ENCODE peak calls at places on chromosomes 16 and 17, in four cellular contexts. One of them, this sample, is unnamed.

GRCh38 chr16:89795676-89796075 is 20.8 kb downstream of the FANCA start:
- DNase-seq in activated T-helper 9 cell treated with anti-CD3 and anti-CD28 coated beads, Interleukin-2, amount 50 U/mL, for 16 hours: no peak
- DNase-seq in neural progenitor cell: no peak
- DNase-seq in posterior vena cava: no peak
- DNase-seq in this sample: no peak

GRCh38 chr17:31096106-31096436 is 1.3 kb downstream of the NF1 start:
- DNase-seq in activated T-helper 9 cell treated with anti-CD3 and anti-CD28 coated beads, Interleukin-2, amount 50 U/mL, for 16 hours: no peak
- DNase-seq in neural progenitor cell: no peak
- DNase-seq in posterior vena cava: no peak
- DNase-seq in this sample: no peak

GRCh38 chr17:57697891-57698708 is 47.0 kb downstream of the CCDC182 start:
- DNase-seq in activated T-helper 9 cell treated with anti-CD3 and anti-CD28 coated beads, Interleukin-2, amount 50 U/mL, for 16 hours: peak
- DNase-seq in neural progenitor cell: peak
- DNase-seq in posterior vena cava: no peak
- DNase-seq in this sample: no peak

GRCh38 chr16:67571981-67572431 is 9.7 kb downstream of the CTCF start:
- DNase-seq in activated T-helper 9 cell treated with anti-CD3 and anti-CD28 coated beads, Interleukin-2, amount 50 U/mL, for 16 hours: no peak
- DNase-seq in neural progenitor cell: no peak
- DNase-seq in posterior vena cava: no peak
- DNase-seq in this sample: no peak

GRCh38 chr17:50206604-50207293 is 5.3 kb upstream of the COL1A1 start:
- DNase-seq in activated T-helper 9 cell treated with anti-CD3 and anti-CD28 coated beads, Interleukin-2, amount 50 U/mL, for 16 hours: no peak
- DNase-seq in neural progenitor cell: peak
- DNase-seq in posterior vena cava: peak
- DNase-seq in this sample: no peak

GRCh38 chr17:3772764-3773163 is 28.2 kb downstream of the ITGAE start:
- DNase-seq in activated T-helper 9 cell treated with anti-CD3 and anti-CD28 coated beads, Interleukin-2, amount 50 U/mL, for 16 hours: no peak
- DNase-seq in neural progenitor cell: no peak
- DNase-seq in posterior vena cava: no peak
- DNase-seq in this sample: no peak

GRCh38 chr16:50208460-50208931 is 55.4 kb downstream of the TENT4B start:
- DNase-seq in activated T-helper 9 cell treated with anti-CD3 and anti-CD28 coated beads, Interleukin-2, amount 50 U/mL, for 16 hours: no peak
- DNase-seq in neural progenitor cell: no peak
- DNase-seq in posterior vena cava: no peak
- DNase-seq in this sample: no peak

GRCh38 chr17:56599093-56599492 is 5.6 kb downstream of the NOG start:
- DNase-seq in activated T-helper 9 cell treated with anti-CD3 and anti-CD28 coated beads, Interleukin-2, amount 50 U/mL, for 16 hours: no peak
- DNase-seq in neural progenitor cell: no peak
- DNase-seq in posterior vena cava: no peak
- DNase-seq in this sample: no peak